ENCODE peak calls at places on chromosomes 7 and 10, in four cellular contexts. Q is brain microvascular endothelial cell; A is activated naive CD8-positive, alpha-beta T cell treated with anti-CD3 and anti-CD28 coated beads, Interleukin-2, amount 50 U/mL, for 24 hours; U is glomerular endothelial cell. T is an unnamed sample.

GRCh38 chr10:78980354-78980753 is 88.4 kb upstream of the ZMIZ1 start:
- DNase-seq in Q (no peak), A (no peak), U (no peak), T (no peak)

GRCh38 chr7:158495780-158496179 is 91.8 kb downstream of the PTPRN2 start:
- DNase-seq in Q (no peak), A (no peak), U (no peak), T (peak)

GRCh38 chr7:79241288-79242055 is 212.0 kb downstream of the MAGI2 start:
- DNase-seq in Q (peak), A (no peak), U (no peak), T (no peak)

GRCh38 chr10:85175635-85176034 is 847.2 kb downstream of the CCSER2 start:
- DNase-seq in Q (no peak), A (no peak), U (no peak), T (no peak)

GRCh38 chr7:30028749-30029635 is 780 bp downstream of the PLEKHA8 start:
- DNase-seq in Q (peak), A (peak), U (no peak), T (no peak)

GRCh38 chr7:43513236-43513635 is 69.7 kb upstream of the STK17A start:
- DNase-seq in Q (no peak), A (no peak), U (no peak), T (peak)

GRCh38 chr7:81155654-81156373 is 237.0 kb upstream of the SEMA3C start:
- DNase-seq in Q (no peak), A (no peak), U (no peak), T (no peak)

GRCh38 chr10:128684215-128684614 is 558.0 kb upstream of the MKI67 start:
- DNase-seq in Q (no peak), A (no peak), U (no peak), T (no peak)

GRCh38 chr7:76354981-76355730 is 3.6 kb downstream of the YWHAG start:
- DNase-seq in Q (no peak), A (no peak), U (no peak), T (peak)

GRCh38 chr10:3516191-3516590 is 268.8 kb downstream of the KLF6 start:
- DNase-seq in Q (no peak), A (no peak), U (no peak), T (no peak)

GRCh38 chr7:116588225-116588624 is 63.4 kb downstream of the CAV1 start:
- DNase-seq in Q (peak), A (peak), U (no peak), T (peak)

GRCh38 chr7:48962821-48963505 is 38.6 kb downstream of the CDC14C start:
- DNase-seq in Q (no peak), A (no peak), U (no peak), T (no peak)

GRCh38 chr10:31374146-31374696 is 55.2 kb downstream of the ZEB1 start:
- DNase-seq in Q (no peak), A (no peak), U (no peak), T (no peak)

GRCh38 chr10:83633547-83633946 is 505.8 kb upstream of the GHITM start:
- DNase-seq in Q (no peak), A (no peak), U (no peak), T (no peak)

GRCh38 chr10:96292971-96293909 is 11.0 kb upstream of the DNTT start:
- DNase-seq in Q (peak), A (no peak), U (peak), T (peak)

GRCh38 chr7:20063645-20064044 is 153.5 kb downstream of the MACC1 start:
- DNase-seq in Q (no peak), A (no peak), U (no peak), T (no peak)

GRCh38 chr7:74452748-74453320 is 872 bp upstream of the GTF2IRD1 start:
- DNase-seq in Q (no peak), A (peak), U (no peak), T (peak)

GRCh38 chr10:74875966-74876365 is 49.6 kb downstream of the KAT6B start:
- DNase-seq in Q (no peak), A (no peak), U (no peak), T (no peak)

GRCh38 chr10:108597657-108598319 is 1325.5 kb downstream of the XPNPEP1 start:
- DNase-seq in Q (no peak), A (no peak), U (no peak), T (no peak)

GRCh38 chr7:151404216-151405011 is 5.4 kb downstream of the WDR86 start:
- DNase-seq in Q (no peak), A (no peak), U (no peak), T (no peak)

GRCh38 chr10:122294511-122295422 is 23.7 kb downstream of the BTBD16 start:
- DNase-seq in Q (no peak), A (no peak), U (no peak), T (no peak)

GRCh38 chr10:116039604-116040003 is 233.4 kb downstream of the GFRA1 start:
- DNase-seq in Q (no peak), A (no peak), U (no peak), T (no peak)

GRCh38 chr10:12657489-12657888 is 308.1 kb downstream of the CAMK1D start:
- DNase-seq in Q (no peak), A (no peak), U (no peak), T (no peak)

GRCh38 chr10:15200626-15201025 is 32.1 kb upstream of the NMT2 start:
- DNase-seq in Q (peak), A (no peak), U (peak), T (peak)

GRCh38 chr10:119256030-119256429 is 48.7 kb downstream of the GRK5 start:
- DNase-seq in Q (no peak), A (no peak), U (no peak), T (no peak)

GRCh38 chr10:86813101-86813500 is 56.7 kb downstream of the BMPR1A start:
- DNase-seq in Q (no peak), A (no peak), U (no peak), T (no peak)

GRCh38 chr7:144650439-144650838 is 185.4 kb downstream of the TPK1 start:
- DNase-seq in Q (no peak), A (no peak), U (no peak), T (no peak)

GRCh38 chr10:14092749-14093148 is 238.0 kb downstream of the FRMD4A start:
- DNase-seq in Q (no peak), A (no peak), U (no peak), T (no peak)

GRCh38 chr7:120259382-120259781 is 13.6 kb upstream of the KCND2 start:
- DNase-seq in Q (no peak), A (no peak), U (no peak), T (no peak)

GRCh38 chr10:101507241-101507640 is 80.8 kb downstream of the POLL start:
- DNase-seq in Q (no peak), A (no peak), U (no peak), T (no peak)

GRCh38 chr10:5555881-5556280 is 31.1 kb downstream of the CALML3 start:
- DNase-seq in Q (no peak), A (no peak), U (no peak), T (no peak)

GRCh38 chr7:12053561-12053960 is 157.5 kb upstream of the TMEM106B start:
- DNase-seq in Q (no peak), A (no peak), U (no peak), T (no peak)

GRCh38 chr10:29304259-29305030 is 15.6 kb downstream of the LYZL1 start:
- DNase-seq in Q (peak), A (peak), U (peak), T (peak)

GRCh38 chr10:74174533-74174932 is 23.5 kb downstream of the ADK start:
- DNase-seq in Q (no peak), A (no peak), U (no peak), T (no peak)

GRCh38 chr7:112205348-112206237 is 606 bp downstream of the DOCK4 start:
- DNase-seq in Q (peak), A (peak), U (no peak), T (peak)

GRCh38 chr7:137684776-137685175 is 162.0 kb downstream of the DGKI start:
- DNase-seq in Q (no peak), A (no peak), U (no peak), T (no peak)

GRCh38 chr7:157004050-157004838 is 6.2 kb downstream of the MNX1 start:
- DNase-seq in Q (no peak), A (no peak), U (no peak), T (peak)

GRCh38 chr10:14433147-14433546 is 102.4 kb upstream of the FRMD4A start:
- DNase-seq in Q (no peak), A (no peak), U (no peak), T (no peak)